ENCODE peak calls at places on chromosomes 3 and 15, in five cellular contexts. L is HepG2, K is heart right ventricle, R is B cell, J is AG10803. D is an unnamed sample.

GRCh38 chr3:120503727-120504616 is 53.2 kb upstream of the FSTL1 start:
- DNase-seq in L (no peak), R (no peak), J (no peak), K (no peak), D (no peak)

GRCh38 chr15:41465822-41466421 is 27.8 kb upstream of the ITPKA start:
- DNase-seq in J (peak; percentile 58), L (peak; percentile 50), R (peak; percentile 56), K (no peak), D (peak; percentile 56)

GRCh38 chr15:31300981-31301686 is 25.5 kb upstream of the KLF13 start:
- DNase-seq in R (no peak), J (no peak), K (peak; percentile 23), L (no peak), D (no peak)

GRCh38 chr15:60353245-60353940 is 44.4 kb downstream of the ANXA2 start:
- DNase-seq in R (no peak), L (no peak), K (no peak), J (no peak), D (no peak)

GRCh38 chr3:197302033-197302432 is 3.6 kb upstream of the DLG1 start:
- DNase-seq in J (no peak), K (no peak), L (no peak), R (no peak), D (no peak)

GRCh38 chr3:191774485-191774884 is 313.5 kb downstream of the PYDC2 start:
- DNase-seq in L (no peak), K (no peak), J (peak; percentile 67), R (no peak), D (no peak)

GRCh38 chr3:46132565-46132964 is 75.5 kb downstream of the CCR1 start:
- DNase-seq in J (no peak), L (no peak), K (no peak), R (no peak), D (no peak)

GRCh38 chr3:111112913-111113312 is 41.3 kb downstream of the NECTIN3 start:
- DNase-seq in K (no peak), L (no peak), J (no peak), R (no peak), D (no peak)

GRCh38 chr3:9715764-9716437 is 12.3 kb downstream of the CPNE9 start:
- DNase-seq in L (peak; percentile 75), K (peak; percentile 70), R (no peak), J (peak; percentile 83), D (no peak)

DNA sequence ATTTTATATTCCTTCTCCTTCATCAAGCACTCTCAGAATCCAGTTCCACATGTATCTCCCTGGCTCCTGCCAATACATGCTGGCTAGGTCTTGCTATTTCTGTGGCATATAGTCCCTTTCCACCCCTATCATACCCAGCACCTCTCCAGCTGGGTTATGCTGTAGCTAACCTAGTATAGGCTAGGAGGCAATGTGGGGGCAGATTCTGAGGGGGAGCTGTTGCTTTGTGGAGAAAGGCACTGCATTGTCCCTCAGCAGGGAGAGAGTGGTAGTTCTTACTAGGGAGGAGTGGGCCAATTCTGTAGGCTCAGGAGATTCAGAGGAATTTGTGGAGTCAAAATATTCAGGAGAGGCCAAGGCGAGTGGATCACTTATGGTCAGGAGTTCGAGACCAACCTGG is 39.4 kb upstream of the UBL7 start:
- DNase-seq in K (no peak), J (no peak), L (no peak), R (no peak), D (no peak)
- TF ChIP-seq CTCF in K (no peak), J (no peak), L (no peak), R (no peak), D (no peak)

DNA sequence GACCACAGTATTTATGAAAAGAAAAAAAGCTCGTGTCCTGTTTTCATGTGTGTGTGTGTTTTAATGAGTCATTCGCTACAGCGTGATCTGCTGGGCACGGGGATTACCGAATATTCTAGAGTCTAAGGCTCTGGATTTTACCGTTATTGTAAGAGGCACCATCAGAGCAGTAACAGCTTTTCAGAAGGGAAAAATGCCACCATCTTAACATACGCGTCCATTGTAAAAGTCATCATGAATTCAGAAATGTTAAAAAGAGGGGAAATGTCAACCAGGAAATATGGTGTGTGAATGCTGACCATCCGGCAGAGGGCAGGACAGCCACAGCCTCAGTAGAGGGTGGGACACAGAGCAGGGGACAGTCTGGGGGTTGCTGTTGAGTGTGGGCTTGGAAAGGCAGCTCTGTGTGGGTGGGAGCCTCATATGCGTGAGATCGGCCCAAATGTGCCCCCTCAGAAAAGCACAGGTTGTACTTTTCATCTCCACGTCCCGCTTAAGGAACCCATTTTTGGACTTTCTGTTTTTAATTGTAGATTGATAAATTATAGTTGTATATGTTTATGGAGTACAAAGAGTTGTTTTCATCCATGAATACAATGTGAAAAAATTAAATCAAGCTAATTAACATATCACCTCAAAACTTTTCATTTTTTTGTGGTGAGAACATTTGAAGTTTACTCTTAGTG is 69.6 kb downstream of the ASB7 start:
- DNase-seq in J (no peak), R (no peak), K (no peak), L (peak; percentile 33), D (peak; percentile 70)
- TF ChIP-seq CTCF in J (peak; percentile 71), R (no peak), K (peak; percentile 49), L (peak; percentile 89), D (peak; percentile 28)

DNA sequence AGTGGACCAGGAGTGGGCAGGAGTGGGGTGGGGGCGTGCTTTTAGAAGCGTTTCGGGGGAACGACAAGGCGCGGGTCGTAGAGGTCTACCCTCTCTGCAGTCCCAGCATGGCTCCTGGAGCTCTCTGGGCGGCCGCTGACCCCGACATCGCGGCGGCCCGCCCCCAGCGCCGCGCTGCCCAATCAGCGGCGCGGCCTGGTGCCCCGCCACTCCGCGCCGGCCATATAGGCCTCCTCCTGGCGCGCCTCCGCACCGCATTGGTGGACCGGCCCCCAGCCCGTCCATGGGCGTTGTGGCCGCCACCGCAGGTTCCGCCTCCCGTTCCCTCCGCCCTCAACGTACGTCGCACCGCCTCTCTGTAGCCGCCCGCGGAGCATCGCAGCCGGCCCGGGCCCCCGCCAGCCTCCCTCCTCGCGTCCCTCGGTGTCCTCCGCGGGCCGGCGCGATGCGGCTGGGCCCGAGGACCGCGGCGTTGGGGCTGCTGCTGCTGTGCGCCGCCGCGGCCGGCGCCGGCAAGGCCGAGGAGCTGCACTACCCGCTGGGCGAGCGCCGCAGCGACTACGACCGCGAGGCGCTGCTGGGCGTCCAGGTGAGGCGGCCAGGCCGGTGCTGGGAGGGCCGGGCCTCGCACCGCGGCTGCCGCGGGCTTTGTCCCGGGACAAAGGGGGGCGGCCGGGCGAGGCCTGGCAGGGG is at the start of gene RCN2:
- DNase-seq in J (peak; percentile 94), L (peak; percentile 86), K (peak; percentile 95), R (peak; percentile 95), D (peak; percentile 95)
- TF ChIP-seq CTCF in J (no peak), L (no peak), K (peak; percentile 17), R (no peak), D (no peak)

DNA sequence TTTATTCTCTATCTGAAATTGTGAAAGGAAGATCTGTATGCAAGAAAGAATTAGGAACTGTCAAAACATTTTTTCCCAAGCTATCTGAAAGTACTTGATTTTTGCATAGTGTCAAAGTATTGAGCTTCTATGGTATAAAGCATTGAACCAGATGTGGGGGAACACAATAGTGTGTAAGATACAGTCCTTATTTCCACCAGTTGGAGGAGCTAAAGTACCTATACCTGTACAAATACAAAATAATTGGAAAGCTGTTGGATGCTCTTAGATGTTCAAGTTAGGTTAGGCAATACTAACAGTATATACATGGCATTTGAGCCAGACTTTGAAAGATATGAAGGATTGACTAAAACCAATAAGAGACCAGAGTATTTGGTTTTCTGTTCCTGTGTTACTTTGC is 148.4 kb downstream of the B3GALNT1 start:
- DNase-seq in J (peak; percentile 24), K (no peak), R (peak; percentile 11), L (peak; percentile 8), D (peak; percentile 49)
- TF ChIP-seq CTCF in J (peak; percentile 43), K (peak; percentile 31), R (peak; percentile 41), L (peak; percentile 55), D (peak; percentile 47)

GRCh38 chr3:40240921-40241320 is 68.6 kb upstream of the EIF1B start:
- DNase-seq in L (no peak), J (no peak), R (no peak), K (no peak), D (no peak)
- TF ChIP-seq CTCF in L (no peak), J (no peak), R (no peak), K (no peak), D (no peak)

GRCh38 chr15:77538793-77539487 is 93.8 kb downstream of the LINGO1 start:
- DNase-seq in R (no peak), J (no peak), K (no peak), L (no peak), D (no peak)
- TF ChIP-seq CTCF in R (no peak), J (no peak), K (no peak), L (no peak), D (no peak)

DNA sequence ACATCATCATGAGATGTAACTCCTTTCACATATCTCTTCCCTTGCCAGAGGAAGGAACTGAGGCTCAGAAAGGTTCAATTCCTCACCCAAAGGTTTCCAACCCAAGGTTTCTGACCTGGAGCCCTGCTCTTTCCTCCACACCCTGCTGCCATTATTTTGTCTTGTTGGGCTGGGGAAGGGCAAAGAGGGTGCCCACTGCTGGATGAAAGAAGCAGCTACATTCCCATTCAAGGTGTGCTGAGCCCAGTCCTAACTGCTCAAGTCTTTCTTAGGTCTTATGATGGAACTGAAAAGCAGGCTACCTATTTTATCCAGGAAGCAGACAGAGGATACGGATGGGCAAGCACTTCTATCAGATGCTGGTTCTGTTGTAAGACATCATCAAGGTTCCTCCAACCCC is 258.0 kb upstream of the CTDSPL start:
- DNase-seq in R (no peak), J (no peak), L (no peak), K (no peak), D (no peak)
- TF ChIP-seq CTCF in R (no peak), J (peak; percentile 6), L (no peak), K (no peak), D (no peak)

D was measured in GM13976.